ENCODE peak calls at places on chromosome 18, in nine cellular contexts. One of them, this sample, is unnamed.
A peak's percentile ranks its signal among the peaks of the same experiment; 100 is the strongest.

GRCh38 chr18:74499633-74500032 is 3.5 kb downstream of the CNDP2 start:
- DNase-seq in kidney epithelial cell: no peak
- DNase-seq in AG08396: no peak
- DNase-seq in lower lobe of right lung: peak; percentile 75
- DNase-seq in DMS79 treated with DMSO at 0.1 percent for 48 hours: no peak
- DNase-seq in activated CD4-positive, alpha-beta T cell treated with anti-CD3 and anti-CD28 coated beads, Interleukin-2, amount 50 U/mL, for 24 hours: no peak
- DNase-seq in Panc1: no peak
- DNase-seq in C1 segment of cervical spinal cord: no peak
- DNase-seq in COLO829: no peak
- DNase-seq in this sample: peak; percentile 41

GRCh38 chr18:49639643-49640361 is 77.9 kb downstream of the LIPG start:
- DNase-seq in kidney epithelial cell: no peak
- DNase-seq in AG08396: no peak
- DNase-seq in lower lobe of right lung: no peak
- DNase-seq in DMS79 treated with DMSO at 0.1 percent for 48 hours: no peak
- DNase-seq in activated CD4-positive, alpha-beta T cell treated with anti-CD3 and anti-CD28 coated beads, Interleukin-2, amount 50 U/mL, for 24 hours: no peak
- DNase-seq in Panc1: no peak
- DNase-seq in C1 segment of cervical spinal cord: no peak
- DNase-seq in COLO829: no peak
- DNase-seq in this sample: no peak

GRCh38 chr18:79877163-79878091 is 74.0 kb downstream of the SLC66A2 start:
- DNase-seq in kidney epithelial cell: no peak
- DNase-seq in AG08396: no peak
- DNase-seq in lower lobe of right lung: no peak
- DNase-seq in DMS79 treated with DMSO at 0.1 percent for 48 hours: peak; percentile 14
- DNase-seq in activated CD4-positive, alpha-beta T cell treated with anti-CD3 and anti-CD28 coated beads, Interleukin-2, amount 50 U/mL, for 24 hours: no peak
- DNase-seq in Panc1: no peak
- DNase-seq in C1 segment of cervical spinal cord: no peak
- DNase-seq in COLO829: no peak
- DNase-seq in this sample: no peak

GRCh38 chr18:2538844-2539243 is 32.5 kb downstream of the METTL4 start:
- DNase-seq in kidney epithelial cell: no peak
- DNase-seq in AG08396: no peak
- DNase-seq in lower lobe of right lung: no peak
- DNase-seq in DMS79 treated with DMSO at 0.1 percent for 48 hours: peak; percentile 62
- DNase-seq in activated CD4-positive, alpha-beta T cell treated with anti-CD3 and anti-CD28 coated beads, Interleukin-2, amount 50 U/mL, for 24 hours: no peak
- DNase-seq in Panc1: no peak
- DNase-seq in C1 segment of cervical spinal cord: no peak
- DNase-seq in COLO829: no peak
- DNase-seq in this sample: no peak

GRCh38 chr18:3040881-3041280 is 27.9 kb upstream of the LPIN2 start:
- DNase-seq in kidney epithelial cell: no peak
- DNase-seq in AG08396: no peak
- DNase-seq in lower lobe of right lung: no peak
- DNase-seq in DMS79 treated with DMSO at 0.1 percent for 48 hours: no peak
- DNase-seq in activated CD4-positive, alpha-beta T cell treated with anti-CD3 and anti-CD28 coated beads, Interleukin-2, amount 50 U/mL, for 24 hours: no peak
- DNase-seq in Panc1: no peak
- DNase-seq in C1 segment of cervical spinal cord: no peak
- DNase-seq in COLO829: no peak
- DNase-seq in this sample: no peak

GRCh38 chr18:56199580-56200320 is 438.6 kb downstream of the TXNL1 start:
- DNase-seq in kidney epithelial cell: no peak
- DNase-seq in AG08396: no peak
- DNase-seq in lower lobe of right lung: no peak
- DNase-seq in DMS79 treated with DMSO at 0.1 percent for 48 hours: no peak
- DNase-seq in activated CD4-positive, alpha-beta T cell treated with anti-CD3 and anti-CD28 coated beads, Interleukin-2, amount 50 U/mL, for 24 hours: no peak
- DNase-seq in Panc1: no peak
- DNase-seq in C1 segment of cervical spinal cord: no peak
- DNase-seq in COLO829: no peak
- DNase-seq in this sample: no peak

GRCh38 chr18:55588876-55589595 is 1.0 kb upstream of the TCF4 start:
- DNase-seq in kidney epithelial cell: no peak
- DNase-seq in AG08396: no peak
- DNase-seq in lower lobe of right lung: no peak
- DNase-seq in DMS79 treated with DMSO at 0.1 percent for 48 hours: peak; percentile 79
- DNase-seq in activated CD4-positive, alpha-beta T cell treated with anti-CD3 and anti-CD28 coated beads, Interleukin-2, amount 50 U/mL, for 24 hours: no peak
- DNase-seq in Panc1: no peak
- DNase-seq in C1 segment of cervical spinal cord: no peak
- DNase-seq in COLO829: no peak
- DNase-seq in this sample: no peak

GRCh38 chr18:9808530-9809241 is 77.1 kb upstream of the TXNDC2 start:
- DNase-seq in kidney epithelial cell: no peak
- DNase-seq in AG08396: no peak
- DNase-seq in lower lobe of right lung: no peak
- DNase-seq in DMS79 treated with DMSO at 0.1 percent for 48 hours: no peak
- DNase-seq in activated CD4-positive, alpha-beta T cell treated with anti-CD3 and anti-CD28 coated beads, Interleukin-2, amount 50 U/mL, for 24 hours: no peak
- DNase-seq in Panc1: no peak
- DNase-seq in C1 segment of cervical spinal cord: no peak
- DNase-seq in COLO829: no peak
- DNase-seq in this sample: no peak

GRCh38 chr18:76771132-76771824 is 51.1 kb upstream of the ZNF236 start:
- DNase-seq in kidney epithelial cell: no peak
- DNase-seq in AG08396: no peak
- DNase-seq in lower lobe of right lung: no peak
- DNase-seq in DMS79 treated with DMSO at 0.1 percent for 48 hours: no peak
- DNase-seq in activated CD4-positive, alpha-beta T cell treated with anti-CD3 and anti-CD28 coated beads, Interleukin-2, amount 50 U/mL, for 24 hours: no peak
- DNase-seq in Panc1: no peak
- DNase-seq in C1 segment of cervical spinal cord: no peak
- DNase-seq in COLO829: peak; percentile 83
- DNase-seq in this sample: no peak

GRCh38 chr18:22324191-22325131 is 93.3 kb downstream of the CTAGE1 start:
- DNase-seq in kidney epithelial cell: no peak
- DNase-seq in AG08396: no peak
- DNase-seq in lower lobe of right lung: peak; percentile 79
- DNase-seq in DMS79 treated with DMSO at 0.1 percent for 48 hours: no peak
- DNase-seq in activated CD4-positive, alpha-beta T cell treated with anti-CD3 and anti-CD28 coated beads, Interleukin-2, amount 50 U/mL, for 24 hours: no peak
- DNase-seq in Panc1: no peak
- DNase-seq in C1 segment of cervical spinal cord: no peak
- DNase-seq in COLO829: no peak
- DNase-seq in this sample: no peak

GRCh38 chr18:26073742-26074141 is 16.7 kb downstream of the SS18 start:
- DNase-seq in kidney epithelial cell: no peak
- DNase-seq in AG08396: no peak
- DNase-seq in lower lobe of right lung: no peak
- DNase-seq in DMS79 treated with DMSO at 0.1 percent for 48 hours: no peak
- DNase-seq in activated CD4-positive, alpha-beta T cell treated with anti-CD3 and anti-CD28 coated beads, Interleukin-2, amount 50 U/mL, for 24 hours: no peak
- DNase-seq in Panc1: no peak
- DNase-seq in C1 segment of cervical spinal cord: no peak
- DNase-seq in COLO829: no peak
- DNase-seq in this sample: no peak

GRCh38 chr18:1006965-1007364 is 102.3 kb downstream of the ADCYAP1 start:
- DNase-seq in kidney epithelial cell: no peak
- DNase-seq in AG08396: no peak
- DNase-seq in lower lobe of right lung: no peak
- DNase-seq in DMS79 treated with DMSO at 0.1 percent for 48 hours: no peak
- DNase-seq in activated CD4-positive, alpha-beta T cell treated with anti-CD3 and anti-CD28 coated beads, Interleukin-2, amount 50 U/mL, for 24 hours: no peak
- DNase-seq in Panc1: no peak
- DNase-seq in C1 segment of cervical spinal cord: no peak
- DNase-seq in COLO829: no peak
- DNase-seq in this sample: no peak

GRCh38 chr18:62331581-62332436 is 6.7 kb downstream of the TNFRSF11A start:
- DNase-seq in kidney epithelial cell: no peak
- DNase-seq in AG08396: peak; percentile 46
- DNase-seq in lower lobe of right lung: no peak
- DNase-seq in DMS79 treated with DMSO at 0.1 percent for 48 hours: no peak
- DNase-seq in activated CD4-positive, alpha-beta T cell treated with anti-CD3 and anti-CD28 coated beads, Interleukin-2, amount 50 U/mL, for 24 hours: no peak
- DNase-seq in Panc1: peak; percentile 59
- DNase-seq in C1 segment of cervical spinal cord: no peak
- DNase-seq in COLO829: no peak
- DNase-seq in this sample: no peak

GRCh38 chr18:49096021-49096420 is 145.3 kb upstream of the SMAD7 start:
- DNase-seq in kidney epithelial cell: no peak
- DNase-seq in AG08396: no peak
- DNase-seq in lower lobe of right lung: no peak
- DNase-seq in DMS79 treated with DMSO at 0.1 percent for 48 hours: no peak
- DNase-seq in activated CD4-positive, alpha-beta T cell treated with anti-CD3 and anti-CD28 coated beads, Interleukin-2, amount 50 U/mL, for 24 hours: no peak
- DNase-seq in Panc1: no peak
- DNase-seq in C1 segment of cervical spinal cord: no peak
- DNase-seq in COLO829: no peak
- DNase-seq in this sample: no peak

GRCh38 chr18:23964282-23965238 is 50.0 kb upstream of the TTC39C start:
- DNase-seq in kidney epithelial cell: no peak
- DNase-seq in AG08396: no peak
- DNase-seq in lower lobe of right lung: no peak
- DNase-seq in DMS79 treated with DMSO at 0.1 percent for 48 hours: no peak
- DNase-seq in activated CD4-positive, alpha-beta T cell treated with anti-CD3 and anti-CD28 coated beads, Interleukin-2, amount 50 U/mL, for 24 hours: peak; percentile 21
- DNase-seq in Panc1: no peak
- DNase-seq in C1 segment of cervical spinal cord: no peak
- DNase-seq in COLO829: no peak
- DNase-seq in this sample: no peak

GRCh38 chr18:54878057-54878661 is 49.9 kb downstream of the RAB27B start:
- DNase-seq in kidney epithelial cell: no peak
- DNase-seq in AG08396: no peak
- DNase-seq in lower lobe of right lung: no peak
- DNase-seq in DMS79 treated with DMSO at 0.1 percent for 48 hours: no peak
- DNase-seq in activated CD4-positive, alpha-beta T cell treated with anti-CD3 and anti-CD28 coated beads, Interleukin-2, amount 50 U/mL, for 24 hours: no peak
- DNase-seq in Panc1: no peak
- DNase-seq in C1 segment of cervical spinal cord: no peak
- DNase-seq in COLO829: no peak
- DNase-seq in this sample: no peak

GRCh38 chr18:75574197-75574596 is 146.7 kb upstream of the SMIM21 start:
- DNase-seq in kidney epithelial cell: no peak
- DNase-seq in AG08396: no peak
- DNase-seq in lower lobe of right lung: no peak
- DNase-seq in DMS79 treated with DMSO at 0.1 percent for 48 hours: no peak
- DNase-seq in activated CD4-positive, alpha-beta T cell treated with anti-CD3 and anti-CD28 coated beads, Interleukin-2, amount 50 U/mL, for 24 hours: no peak
- DNase-seq in Panc1: no peak
- DNase-seq in C1 segment of cervical spinal cord: no peak
- DNase-seq in COLO829: peak; percentile 16
- DNase-seq in this sample: no peak

GRCh38 chr18:77054288-77054605 is 78.3 kb downstream of the MBP start:
- DNase-seq in kidney epithelial cell: no peak
- DNase-seq in AG08396: no peak
- DNase-seq in lower lobe of right lung: no peak
- DNase-seq in DMS79 treated with DMSO at 0.1 percent for 48 hours: no peak
- DNase-seq in activated CD4-positive, alpha-beta T cell treated with anti-CD3 and anti-CD28 coated beads, Interleukin-2, amount 50 U/mL, for 24 hours: no peak
- DNase-seq in Panc1: no peak
- DNase-seq in C1 segment of cervical spinal cord: no peak
- DNase-seq in COLO829: no peak
- DNase-seq in this sample: no peak

GRCh38 chr18:49858309-49859005 is 45.1 kb upstream of the ACAA2 start:
- DNase-seq in kidney epithelial cell: peak; percentile 39
- DNase-seq in AG08396: peak; percentile 77
- DNase-seq in lower lobe of right lung: peak; percentile 66
- DNase-seq in DMS79 treated with DMSO at 0.1 percent for 48 hours: peak; percentile 81
- DNase-seq in activated CD4-positive, alpha-beta T cell treated with anti-CD3 and anti-CD28 coated beads, Interleukin-2, amount 50 U/mL, for 24 hours: peak; percentile 37
- DNase-seq in Panc1: no peak
- DNase-seq in C1 segment of cervical spinal cord: peak; percentile 8
- DNase-seq in COLO829: peak; percentile 44
- DNase-seq in this sample: no peak

GRCh38 chr18:59740131-59740530 is 42.9 kb upstream of the CCBE1 start:
- DNase-seq in kidney epithelial cell: no peak
- DNase-seq in AG08396: no peak
- DNase-seq in lower lobe of right lung: no peak
- DNase-seq in DMS79 treated with DMSO at 0.1 percent for 48 hours: no peak
- DNase-seq in activated CD4-positive, alpha-beta T cell treated with anti-CD3 and anti-CD28 coated beads, Interleukin-2, amount 50 U/mL, for 24 hours: no peak
- DNase-seq in Panc1: no peak
- DNase-seq in C1 segment of cervical spinal cord: no peak
- DNase-seq in COLO829: no peak
- DNase-seq in this sample: no peak

GRCh38 chr18:77165489-77166415 is 33.2 kb upstream of the MBP start:
- DNase-seq in kidney epithelial cell: no peak
- DNase-seq in AG08396: no peak
- DNase-seq in lower lobe of right lung: no peak
- DNase-seq in DMS79 treated with DMSO at 0.1 percent for 48 hours: no peak
- DNase-seq in activated CD4-positive, alpha-beta T cell treated with anti-CD3 and anti-CD28 coated beads, Interleukin-2, amount 50 U/mL, for 24 hours: no peak
- DNase-seq in Panc1: no peak
- DNase-seq in C1 segment of cervical spinal cord: no peak
- DNase-seq in COLO829: no peak
- DNase-seq in this sample: no peak

GRCh38 chr18:67308819-67309218 is 207.7 kb downstream of the DSEL start:
- DNase-seq in kidney epithelial cell: no peak
- DNase-seq in AG08396: no peak
- DNase-seq in lower lobe of right lung: no peak
- DNase-seq in DMS79 treated with DMSO at 0.1 percent for 48 hours: no peak
- DNase-seq in activated CD4-positive, alpha-beta T cell treated with anti-CD3 and anti-CD28 coated beads, Interleukin-2, amount 50 U/mL, for 24 hours: no peak
- DNase-seq in Panc1: no peak
- DNase-seq in C1 segment of cervical spinal cord: no peak
- DNase-seq in COLO829: no peak
- DNase-seq in this sample: no peak

GRCh38 chr18:1585881-1586488 is 681.3 kb downstream of the ADCYAP1 start:
- DNase-seq in kidney epithelial cell: peak; percentile 9
- DNase-seq in AG08396: peak; percentile 16
- DNase-seq in lower lobe of right lung: no peak
- DNase-seq in DMS79 treated with DMSO at 0.1 percent for 48 hours: peak; percentile 36
- DNase-seq in activated CD4-positive, alpha-beta T cell treated with anti-CD3 and anti-CD28 coated beads, Interleukin-2, amount 50 U/mL, for 24 hours: no peak
- DNase-seq in Panc1: no peak
- DNase-seq in C1 segment of cervical spinal cord: no peak
- DNase-seq in COLO829: peak; percentile 3
- DNase-seq in this sample: no peak

GRCh38 chr18:58831610-58832009 is 33.1 kb upstream of the ZNF532 start:
- DNase-seq in kidney epithelial cell: no peak
- DNase-seq in AG08396: peak; percentile 74
- DNase-seq in lower lobe of right lung: no peak
- DNase-seq in DMS79 treated with DMSO at 0.1 percent for 48 hours: no peak
- DNase-seq in activated CD4-positive, alpha-beta T cell treated with anti-CD3 and anti-CD28 coated beads, Interleukin-2, amount 50 U/mL, for 24 hours: no peak
- DNase-seq in Panc1: no peak
- DNase-seq in C1 segment of cervical spinal cord: no peak
- DNase-seq in COLO829: peak; percentile 25
- DNase-seq in this sample: no peak

GRCh38 chr18:75132068-75132467 is 76.9 kb downstream of the PTGR3 start:
- DNase-seq in kidney epithelial cell: no peak
- DNase-seq in AG08396: no peak
- DNase-seq in lower lobe of right lung: no peak
- DNase-seq in DMS79 treated with DMSO at 0.1 percent for 48 hours: no peak
- DNase-seq in activated CD4-positive, alpha-beta T cell treated with anti-CD3 and anti-CD28 coated beads, Interleukin-2, amount 50 U/mL, for 24 hours: no peak
- DNase-seq in Panc1: no peak
- DNase-seq in C1 segment of cervical spinal cord: no peak
- DNase-seq in COLO829: peak; percentile 28
- DNase-seq in this sample: no peak

GRCh38 chr18:44741551-44741950 is 60.9 kb downstream of the SETBP1 start:
- DNase-seq in kidney epithelial cell: no peak
- DNase-seq in AG08396: no peak
- DNase-seq in lower lobe of right lung: no peak
- DNase-seq in DMS79 treated with DMSO at 0.1 percent for 48 hours: no peak
- DNase-seq in activated CD4-positive, alpha-beta T cell treated with anti-CD3 and anti-CD28 coated beads, Interleukin-2, amount 50 U/mL, for 24 hours: no peak
- DNase-seq in Panc1: no peak
- DNase-seq in C1 segment of cervical spinal cord: no peak
- DNase-seq in COLO829: no peak
- DNase-seq in this sample: no peak

GRCh38 chr18:49023281-49023937 is 72.6 kb upstream of the SMAD7 start:
- DNase-seq in kidney epithelial cell: no peak
- DNase-seq in AG08396: no peak
- DNase-seq in lower lobe of right lung: no peak
- DNase-seq in DMS79 treated with DMSO at 0.1 percent for 48 hours: no peak
- DNase-seq in activated CD4-positive, alpha-beta T cell treated with anti-CD3 and anti-CD28 coated beads, Interleukin-2, amount 50 U/mL, for 24 hours: no peak
- DNase-seq in Panc1: no peak
- DNase-seq in C1 segment of cervical spinal cord: no peak
- DNase-seq in COLO829: no peak
- DNase-seq in this sample: no peak

GRCh38 chr18:29838556-29838955 is 1204.0 kb downstream of the DSC3 start:
- DNase-seq in kidney epithelial cell: no peak
- DNase-seq in AG08396: no peak
- DNase-seq in lower lobe of right lung: no peak
- DNase-seq in DMS79 treated with DMSO at 0.1 percent for 48 hours: no peak
- DNase-seq in activated CD4-positive, alpha-beta T cell treated with anti-CD3 and anti-CD28 coated beads, Interleukin-2, amount 50 U/mL, for 24 hours: no peak
- DNase-seq in Panc1: no peak
- DNase-seq in C1 segment of cervical spinal cord: no peak
- DNase-seq in COLO829: no peak
- DNase-seq in this sample: no peak

GRCh38 chr18:49819768-49820662 is 6.7 kb upstream of the ACAA2 start:
- DNase-seq in kidney epithelial cell: no peak
- DNase-seq in AG08396: no peak
- DNase-seq in lower lobe of right lung: no peak
- DNase-seq in DMS79 treated with DMSO at 0.1 percent for 48 hours: peak; percentile 94
- DNase-seq in activated CD4-positive, alpha-beta T cell treated with anti-CD3 and anti-CD28 coated beads, Interleukin-2, amount 50 U/mL, for 24 hours: no peak
- DNase-seq in Panc1: no peak
- DNase-seq in C1 segment of cervical spinal cord: no peak
- DNase-seq in COLO829: no peak
- DNase-seq in this sample: no peak

GRCh38 chr18:22683196-22683676 is 249.9 kb upstream of the RBBP8 start:
- DNase-seq in kidney epithelial cell: peak; percentile 90
- DNase-seq in AG08396: no peak
- DNase-seq in lower lobe of right lung: no peak
- DNase-seq in DMS79 treated with DMSO at 0.1 percent for 48 hours: peak; percentile 68
- DNase-seq in activated CD4-positive, alpha-beta T cell treated with anti-CD3 and anti-CD28 coated beads, Interleukin-2, amount 50 U/mL, for 24 hours: no peak
- DNase-seq in Panc1: no peak
- DNase-seq in C1 segment of cervical spinal cord: no peak
- DNase-seq in COLO829: no peak
- DNase-seq in this sample: no peak

GRCh38 chr18:28208712-28209265 is 31.9 kb upstream of the CDH2 start:
- DNase-seq in kidney epithelial cell: no peak
- DNase-seq in AG08396: no peak
- DNase-seq in lower lobe of right lung: no peak
- DNase-seq in DMS79 treated with DMSO at 0.1 percent for 48 hours: no peak
- DNase-seq in activated CD4-positive, alpha-beta T cell treated with anti-CD3 and anti-CD28 coated beads, Interleukin-2, amount 50 U/mL, for 24 hours: no peak
- DNase-seq in Panc1: no peak
- DNase-seq in C1 segment of cervical spinal cord: no peak
- DNase-seq in COLO829: no peak
- DNase-seq in this sample: no peak

This sample was measured in amygdala.